ENCODE peak calls at places on chromosomes 6 and 20, in five cellular contexts. S, A, N, E and I are unnamed samples.

GRCh38 chr6:14088600-14089168 is 28.9 kb upstream of the CD83 start:
- DNase-seq in S (no peak), A (no peak), N (no peak), E (no peak), I (no peak)

GRCh38 chr6:104682722-104683643 is 176.7 kb downstream of the HACE1 start:
- DNase-seq in S (peak; percentile 33), A (peak; percentile 67), N (peak; percentile 85), E (peak; percentile 20), I (peak; percentile 18)

GRCh38 chr6:125155344-125155743 is 1.8 kb downstream of the TPD52L1 start:
- DNase-seq in S (no peak), A (no peak), N (no peak), E (no peak), I (no peak)

GRCh38 chr6:163707385-163708355 is 293.2 kb downstream of the QKI start:
- DNase-seq in S (no peak), A (no peak), N (no peak), E (no peak), I (no peak)

GRCh38 chr20:49590163-49591017 is 22.5 kb upstream of the PTGIS start:
- DNase-seq in S (no peak), A (no peak), N (no peak), E (no peak), I (no peak)

GRCh38 chr6:126112171-126112632 is 125.9 kb downstream of the TRMT11 start:
- DNase-seq in S (no peak), A (peak; percentile 39), N (no peak), E (no peak), I (no peak)

GRCh38 chr6:1704711-1705110 is 95.0 kb downstream of the FOXC1 start:
- DNase-seq in S (no peak), A (no peak), N (no peak), E (no peak), I (no peak)

GRCh38 chr6:161660666-161661571 is 387.1 kb upstream of the AGPAT4 start:
- DNase-seq in S (no peak), A (no peak), N (no peak), E (no peak), I (no peak)

GRCh38 chr6:41073968-41074691 is 1.4 kb downstream of the NFYA start:
- DNase-seq in S (no peak), A (peak; percentile 33), N (no peak), E (no peak), I (no peak)

GRCh38 chr6:4920914-4921410 is 82.9 kb downstream of the RPP40 start:
- DNase-seq in S (no peak), A (no peak), N (no peak), E (no peak), I (no peak)

GRCh38 chr6:40586369-40586768 is 795 bp downstream of the LRFN2 start:
- DNase-seq in S (no peak), A (no peak), N (no peak), E (no peak), I (no peak)

GRCh38 chr6:32153252-32153834 is 598 bp upstream of the PPT2 start:
- DNase-seq in S (no peak), A (no peak), N (peak; percentile 65), E (no peak), I (peak; percentile 21)

GRCh38 chr20:25407311-25408169 is at the start of gene GINS1:
- DNase-seq in S (peak; percentile 85), A (peak; percentile 90), N (peak; percentile 88), E (peak; percentile 74), I (peak; percentile 91)

GRCh38 chr6:89997456-89998445 is 103.5 kb downstream of the GJA10 start:
- DNase-seq in S (peak; percentile 18), A (peak; percentile 59), N (peak; percentile 51), E (no peak), I (no peak)

GRCh38 chr6:7787137-7787575 is 61.3 kb downstream of the BMP6 start:
- DNase-seq in S (peak; percentile 14), A (peak; percentile 96), N (no peak), E (peak; percentile 26), I (no peak)

GRCh38 chr6:169763308-169763707 is 11.9 kb downstream of the ERMARD start:
- DNase-seq in S (no peak), A (no peak), N (no peak), E (no peak), I (no peak)

GRCh38 chr6:35484921-35485392 is 11.9 kb downstream of the TEAD3 start:
- DNase-seq in S (no peak), A (no peak), N (no peak), E (no peak), I (no peak)

GRCh38 chr20:25270829-25271251 is 23.0 kb downstream of the PYGB start:
- DNase-seq in S (peak; percentile 4), A (no peak), N (no peak), E (no peak), I (no peak)

GRCh38 chr20:21509597-21510331 is 4.1 kb downstream of the NKX2-2 start:
- DNase-seq in S (no peak), A (peak; percentile 39), N (no peak), E (no peak), I (no peak)

GRCh38 chr6:35363293-35363750 is 21.0 kb downstream of the PPARD start:
- DNase-seq in S (no peak), A (no peak), N (no peak), E (no peak), I (no peak)

GRCh38 chr20:50540620-50541605 is 30.7 kb downstream of the PTPN1 start:
- DNase-seq in S (no peak), A (peak; percentile 95), N (no peak), E (peak; percentile 79), I (no peak)

GRCh38 chr6:97026298-97026697 is 101.8 kb downstream of the KLHL32 start:
- DNase-seq in S (no peak), A (no peak), N (no peak), E (no peak), I (no peak)

GRCh38 chr6:156886409-156886808 is 109.2 kb downstream of the ARID1B start:
- DNase-seq in S (no peak), A (peak; percentile 64), N (peak; percentile 67), E (no peak), I (no peak)

GRCh38 chr20:32804817-32805216 is 14.9 kb upstream of the MAPRE1 start:
- DNase-seq in S (no peak), A (no peak), N (no peak), E (no peak), I (no peak)

GRCh38 chr6:106287215-106287614 is 38.3 kb downstream of the ATG5 start:
- DNase-seq in S (no peak), A (no peak), N (no peak), E (no peak), I (no peak)

GRCh38 chr6:104837158-104837557 is 22.6 kb downstream of the HACE1 start:
- DNase-seq in S (no peak), A (no peak), N (no peak), E (no peak), I (no peak)

GRCh38 chr20:63834545-63834880 is 3.4 kb upstream of the ZBTB46 start:
- DNase-seq in S (no peak), A (no peak), N (no peak), E (no peak), I (no peak)
- TF ChIP-seq CTCF in S (no peak), A (no peak), N (no peak), E (no peak), I (no peak)

GRCh38 chr6:77178821-77179220 is 284.5 kb downstream of the HTR1B start:
- DNase-seq in S (no peak), A (peak; percentile 52), N (no peak), E (peak; percentile 3), I (no peak)

GRCh38 chr6:77177470-77177869 is 285.8 kb downstream of the HTR1B start:
- DNase-seq in S (no peak), A (no peak), N (no peak), E (no peak), I (no peak)

GRCh38 chr6:77172578-77172977 is 290.7 kb downstream of the HTR1B start:
- DNase-seq in S (no peak), A (no peak), N (no peak), E (no peak), I (no peak)

DNA sequence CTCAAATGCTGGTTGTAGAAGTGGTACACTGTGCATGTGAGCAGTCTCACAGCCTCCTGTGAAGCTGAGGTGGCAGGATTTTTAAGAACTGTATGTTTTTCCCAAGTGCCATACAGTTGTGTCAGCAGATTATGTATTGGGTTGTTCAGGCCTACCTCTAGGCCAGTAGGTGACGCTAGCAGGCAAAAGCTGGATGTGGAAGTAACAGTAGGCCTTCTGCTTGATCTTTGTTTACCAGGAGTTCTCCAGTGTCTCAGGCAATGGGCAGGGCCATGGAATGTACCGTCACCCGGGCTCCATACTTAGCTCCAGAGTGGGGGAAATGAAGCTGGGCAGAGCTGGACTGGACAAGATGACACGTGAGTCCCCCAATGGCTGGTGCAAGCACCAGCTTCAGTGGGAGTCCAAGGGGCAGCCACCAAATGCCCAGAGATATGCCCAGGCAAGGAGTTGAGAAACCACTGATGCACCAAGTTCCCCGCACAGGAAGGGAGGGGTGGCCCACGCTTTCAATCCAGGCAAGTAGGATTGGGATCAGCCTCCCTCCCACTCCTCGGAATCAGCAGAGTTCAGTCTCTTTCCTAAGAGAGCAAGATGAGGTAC is 289.7 kb downstream of the HTR1B start:
- DNase-seq in S (no peak), A (peak; percentile 39), N (no peak), E (no peak), I (no peak)
- TF ChIP-seq CTCF in S (no peak), A (peak; percentile 27), N (no peak), E (no peak), I (no peak)

GRCh38 chr20:57061058-57061900 is 205.2 kb downstream of the BMP7 start:
- DNase-seq in S (no peak), A (peak; percentile 16), N (peak; percentile 44), E (no peak), I (no peak)
- TF ChIP-seq CTCF in S (peak; percentile 18), A (peak; percentile 37), N (no peak), E (peak; percentile 31), I (peak; percentile 64)

GRCh38 chr6:12150812-12151432 is 138.8 kb downstream of the HIVEP1 start:
- DNase-seq in S (peak; percentile 43), A (no peak), N (peak; percentile 71), E (no peak), I (peak; percentile 43)

GRCh38 chr6:12148317-12148801 is 136.2 kb downstream of the HIVEP1 start:
- DNase-seq in S (no peak), A (peak; percentile 54), N (no peak), E (no peak), I (no peak)

GRCh38 chr6:12148841-12149240 is 136.7 kb downstream of the HIVEP1 start:
- DNase-seq in S (no peak), A (no peak), N (no peak), E (no peak), I (no peak)

GRCh38 chr6:12149944-12150510 is 137.9 kb downstream of the HIVEP1 start:
- DNase-seq in S (no peak), A (no peak), N (no peak), E (no peak), I (no peak)

DNA sequence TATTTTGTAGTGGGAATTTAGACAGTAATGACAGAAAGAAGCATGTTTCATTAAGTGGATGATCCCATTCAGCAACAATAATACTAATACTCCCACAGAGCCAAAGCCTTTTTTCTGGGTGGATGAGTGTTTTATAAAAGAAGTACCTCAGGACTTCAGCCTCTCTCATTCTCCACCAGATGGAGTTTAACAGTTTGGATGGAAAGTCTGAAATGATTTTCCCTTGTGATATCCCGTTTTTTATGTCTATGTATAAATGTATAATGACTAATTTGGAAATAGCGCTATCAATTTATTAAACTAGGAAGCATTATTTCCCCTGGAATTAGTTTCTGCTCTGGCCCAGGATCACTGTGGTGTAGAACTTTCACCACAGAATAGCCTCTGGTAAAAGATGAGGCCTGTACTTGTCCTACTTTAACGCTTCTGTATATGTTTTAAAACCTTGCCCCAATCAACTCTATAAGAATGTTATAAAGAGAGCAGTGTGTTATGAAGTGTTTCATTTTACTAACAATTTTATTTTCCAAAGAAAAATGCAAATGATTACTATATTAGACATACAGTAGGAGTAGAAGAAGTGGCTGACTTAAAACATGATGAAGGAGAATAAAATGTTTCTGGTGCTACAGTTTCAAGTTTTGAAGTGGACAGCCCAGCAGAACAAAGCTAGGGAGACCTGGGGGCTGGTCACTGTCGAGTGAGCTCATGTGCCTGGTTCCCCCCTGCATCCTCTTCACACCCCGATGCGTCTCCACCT is 135.6 kb downstream of the HIVEP1 start:
- DNase-seq in S (no peak), A (no peak), N (no peak), E (no peak), I (no peak)
- TF ChIP-seq CTCF in S (no peak), A (no peak), N (no peak), E (peak; percentile 45), I (peak; percentile 12)